ENCODE peak calls at places on chromosomes 13 and 19, in seven cellular contexts. Z, F, T, Y, B, A and R are unnamed samples.

GRCh38 chr13:70938462-70938861 is 830.2 kb upstream of the KLHL1 start:
- DNase-seq in Z (no peak), F (no peak), T (no peak), Y (no peak), B (no peak), A (no peak), R (no peak)

GRCh38 chr19:18789883-18790565 is 1.1 kb downstream of the COMP start:
- DNase-seq in Z (no peak), F (peak), T (no peak), Y (peak), B (no peak), A (peak), R (peak)

GRCh38 chr13:20465218-20465879 is 60.3 kb downstream of the CRYL1 start:
- DNase-seq in Z (no peak), F (no peak), T (no peak), Y (no peak), B (no peak), A (peak), R (no peak)

GRCh38 chr13:29908411-29908810 is 58.0 kb upstream of the UBL3 start:
- DNase-seq in Z (no peak), F (peak), T (no peak), Y (no peak), B (no peak), A (peak), R (no peak)

GRCh38 chr13:26587251-26587650 is 29.8 kb downstream of the WASF3 start:
- DNase-seq in Z (no peak), F (no peak), T (no peak), Y (no peak), B (no peak), A (no peak), R (no peak)

GRCh38 chr19:51060973-51061372 is 3.9 kb downstream of the KLK13 start:
- DNase-seq in Z (no peak), F (no peak), T (no peak), Y (no peak), B (no peak), A (no peak), R (no peak)

GRCh38 chr13:110877737-110878136 is 37.1 kb downstream of the ANKRD10 start:
- DNase-seq in Z (no peak), F (no peak), T (no peak), Y (no peak), B (no peak), A (peak), R (no peak)

GRCh38 chr13:78139765-78140164 is 221.1 kb upstream of the EDNRB start:
- DNase-seq in Z (no peak), F (no peak), T (no peak), Y (no peak), B (no peak), A (no peak), R (no peak)

GRCh38 chr13:44243198-44243852 is 130.3 kb upstream of the SERP2 start:
- DNase-seq in Z (peak), F (peak), T (no peak), Y (peak), B (peak), A (peak), R (no peak)

GRCh38 chr19:43755256-43755801 is 567 bp upstream of the SMG9 start:
- DNase-seq in Z (peak), F (peak), T (peak), Y (peak), B (peak), A (peak), R (peak)

GRCh38 chr13:34721631-34722144 is 220.4 kb upstream of the NBEA start:
- DNase-seq in Z (no peak), F (no peak), T (no peak), Y (no peak), B (no peak), A (no peak), R (no peak)

GRCh38 chr13:29193083-29193482 is 372.9 kb downstream of the MTUS2 start:
- DNase-seq in Z (no peak), F (no peak), T (no peak), Y (no peak), B (no peak), A (no peak), R (no peak)

GRCh38 chr19:38990949-38991697 is 15.6 kb upstream of the FBXO17 start:
- DNase-seq in Z (no peak), F (no peak), T (no peak), Y (no peak), B (no peak), A (peak), R (no peak)

GRCh38 chr13:29561918-29562317 is 33.6 kb downstream of the SLC7A1 start:
- DNase-seq in Z (peak), F (no peak), T (no peak), Y (no peak), B (no peak), A (no peak), R (no peak)

GRCh38 chr13:108496364-108497215 is 132.8 kb upstream of the MYO16 start:
- DNase-seq in Z (no peak), F (peak), T (peak), Y (peak), B (no peak), A (no peak), R (no peak)

GRCh38 chr19:33514885-33515485 is 6.6 kb downstream of the PEPD start:
- DNase-seq in Z (peak), F (peak), T (no peak), Y (peak), B (no peak), A (peak), R (no peak)

GRCh38 chr13:42110410-42111155 is 62.1 kb downstream of the DGKH start:
- DNase-seq in Z (peak), F (peak), T (peak), Y (peak), B (no peak), A (peak), R (no peak)

GRCh38 chr19:30229524-30230174 is 142.5 kb upstream of the ZNF536 start:
- DNase-seq in Z (peak), F (no peak), T (no peak), Y (no peak), B (no peak), A (no peak), R (no peak)

GRCh38 chr19:51686171-51686570 is 7.0 kb upstream of the SPACA6 start:
- DNase-seq in Z (peak), F (no peak), T (no peak), Y (no peak), B (no peak), A (peak), R (no peak)

GRCh38 chr13:26502826-26503225 is 54.7 kb upstream of the WASF3 start:
- DNase-seq in Z (peak), F (peak), T (no peak), Y (peak), B (no peak), A (peak), R (no peak)

GRCh38 chr13:44394649-44395048 is 21.0 kb downstream of the SERP2 start:
- DNase-seq in Z (no peak), F (no peak), T (no peak), Y (no peak), B (no peak), A (no peak), R (no peak)

GRCh38 chr19:45804140-45804958 is 10.8 kb downstream of the RSPH6A start:
- DNase-seq in Z (no peak), F (no peak), T (no peak), Y (no peak), B (no peak), A (no peak), R (peak)

GRCh38 chr13:27524981-27525975 is 74.9 kb upstream of the MTIF3 start:
- DNase-seq in Z (no peak), F (no peak), T (no peak), Y (no peak), B (no peak), A (no peak), R (no peak)

GRCh38 chr13:25848822-25849740 is 202.7 kb downstream of the SHISA2 start:
- DNase-seq in Z (no peak), F (peak), T (no peak), Y (no peak), B (no peak), A (no peak), R (no peak)

GRCh38 chr13:20924758-20925394 is 22.3 kb upstream of the XPO4 start:
- DNase-seq in Z (peak), F (peak), T (peak), Y (peak), B (peak), A (peak), R (no peak)

GRCh38 chr19:5943623-5944022 is 29.6 kb downstream of the CAPS start:
- DNase-seq in Z (peak), F (peak), T (no peak), Y (no peak), B (no peak), A (peak), R (no peak)

GRCh38 chr13:50080158-50080855 is 65.1 kb downstream of the KCNRG start:
- DNase-seq in Z (peak), F (peak), T (peak), Y (peak), B (no peak), A (peak), R (no peak)

GRCh38 chr19:10727599-10728250 is 9.8 kb downstream of the DNM2 start:
- DNase-seq in Z (no peak), F (no peak), T (no peak), Y (no peak), B (no peak), A (peak), R (no peak)

GRCh38 chr19:39765091-39766076 is 13.3 kb upstream of the LEUTX start:
- DNase-seq in Z (peak), F (peak), T (peak), Y (peak), B (no peak), A (peak), R (no peak)

GRCh38 chr13:66323695-66324094 is 906.4 kb downstream of the PCDH9 start:
- DNase-seq in Z (no peak), F (no peak), T (no peak), Y (no peak), B (no peak), A (no peak), R (no peak)

GRCh38 chr19:55146078-55146647 is 2.8 kb downstream of the TNNT1 start:
- DNase-seq in Z (no peak), F (no peak), T (no peak), Y (peak), B (no peak), A (peak), R (no peak)

GRCh38 chr19:50461066-50461875 is 15.0 kb upstream of the EMC10 start:
- DNase-seq in Z (peak), F (peak), T (peak), Y (peak), B (peak), A (peak), R (no peak)

GRCh38 chr13:59493436-59493965 is 670.2 kb downstream of the DIAPH3 start:
- DNase-seq in Z (no peak), F (no peak), T (no peak), Y (peak), B (no peak), A (no peak), R (no peak)

GRCh38 chr19:13764821-13765394 is 586 bp downstream of the MRI1 start:
- DNase-seq in Z (no peak), F (no peak), T (peak), Y (peak), B (no peak), A (peak), R (peak)

GRCh38 chr19:13766095-13766481 is 1.8 kb downstream of the MRI1 start:
- DNase-seq in Z (no peak), F (no peak), T (no peak), Y (no peak), B (no peak), A (no peak), R (no peak)

GRCh38 chr19:13763300-13763699 is 1.0 kb upstream of the MRI1 start:
- DNase-seq in Z (no peak), F (no peak), T (no peak), Y (no peak), B (no peak), A (no peak), R (no peak)

GRCh38 chr19:13764101-13764807 is at the start of gene MRI1:
- DNase-seq in Z (no peak), F (peak), T (peak), Y (peak), B (peak), A (peak), R (peak)

DNA sequence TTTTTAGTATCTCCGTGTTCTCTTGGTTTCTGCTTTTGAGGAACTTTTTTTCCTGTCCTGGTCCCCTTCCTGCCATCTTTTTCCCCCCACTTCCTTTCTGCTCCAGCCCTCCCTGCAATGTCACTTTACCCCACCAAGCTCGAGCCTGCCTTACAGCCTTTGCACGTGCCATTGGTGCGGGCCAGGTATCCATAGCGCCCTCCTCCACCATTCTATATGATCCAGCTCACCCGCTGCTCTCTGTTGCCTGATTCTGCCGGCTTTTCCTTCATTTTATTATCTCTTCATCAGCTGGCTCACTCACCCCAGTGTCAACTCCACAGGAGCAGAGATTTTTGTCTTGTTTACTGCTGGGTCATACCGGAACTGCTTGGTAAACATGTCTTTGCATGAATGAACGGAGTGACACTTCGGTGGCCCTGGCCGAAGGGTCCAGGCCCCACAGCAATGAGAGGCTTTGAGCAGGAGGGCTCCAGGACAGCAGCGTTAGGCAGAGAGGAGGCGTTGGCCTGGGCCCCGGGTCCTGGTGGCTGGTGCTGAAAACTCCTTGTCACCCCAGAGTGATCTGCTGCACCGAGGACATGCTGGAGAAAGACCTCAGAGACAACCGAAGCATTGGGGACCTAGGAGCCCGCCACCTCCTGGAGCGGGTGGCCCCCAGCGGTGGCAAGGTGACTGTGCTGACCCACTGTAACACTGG is 1.2 kb downstream of the MRI1 start:
- DNase-seq in Z (no peak), F (no peak), T (no peak), Y (no peak), B (no peak), A (peak), R (no peak)
- H3K27ac ChIP-seq in Z (no peak), F (no peak), T (peak), Y (peak), B (peak), A (no peak), R (peak)

GRCh38 chr19:48674216-48674809 is 1.5 kb upstream of the NTN5 start:
- DNase-seq in Z (no peak), F (no peak), T (no peak), Y (no peak), B (no peak), A (no peak), R (no peak)
- H3K27ac ChIP-seq in Z (no peak), F (no peak), T (no peak), Y (no peak), B (no peak), A (no peak), R (no peak)

DNA sequence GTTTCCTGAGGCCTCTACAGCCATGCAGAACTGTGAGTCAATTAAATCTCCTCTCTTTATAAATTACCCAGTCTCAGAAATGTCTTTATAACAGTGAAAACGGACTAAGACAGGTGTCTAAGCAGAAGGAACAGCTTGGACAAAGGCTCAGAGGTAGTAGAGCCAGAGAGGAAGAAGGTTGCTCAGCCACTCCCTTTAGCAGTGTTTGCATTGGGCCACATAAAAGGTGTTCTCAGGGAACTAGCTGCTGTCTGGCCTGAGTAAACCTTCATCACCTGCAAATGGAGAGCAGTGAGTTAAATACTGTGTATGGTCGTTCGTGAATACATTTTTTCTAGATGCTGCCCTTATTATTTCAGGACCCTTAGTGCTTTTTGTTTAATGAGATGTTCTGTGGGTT is 383.4 kb downstream of the EFNB2 start:
- DNase-seq in Z (no peak), F (no peak), T (no peak), Y (no peak), B (no peak), A (no peak), R (no peak)
- H3K27ac ChIP-seq in Z (peak), F (peak), T (no peak), Y (no peak), B (peak), A (peak), R (no peak)

GRCh38 chr13:51646041-51646670 is 61.9 kb downstream of the WDFY2 start:
- DNase-seq in Z (no peak), F (no peak), T (peak), Y (peak), B (no peak), A (no peak), R (no peak)

GRCh38 chr13:51644649-51645048 is 60.4 kb downstream of the WDFY2 start:
- DNase-seq in Z (peak), F (peak), T (no peak), Y (no peak), B (no peak), A (peak), R (no peak)

GRCh38 chr13:51645154-51645650 is 60.9 kb downstream of the WDFY2 start:
- DNase-seq in Z (peak), F (peak), T (peak), Y (peak), B (no peak), A (peak), R (no peak)

GRCh38 chr13:51643114-51643881 is 59.0 kb downstream of the WDFY2 start:
- DNase-seq in Z (peak), F (peak), T (no peak), Y (peak), B (no peak), A (peak), R (no peak)

DNA sequence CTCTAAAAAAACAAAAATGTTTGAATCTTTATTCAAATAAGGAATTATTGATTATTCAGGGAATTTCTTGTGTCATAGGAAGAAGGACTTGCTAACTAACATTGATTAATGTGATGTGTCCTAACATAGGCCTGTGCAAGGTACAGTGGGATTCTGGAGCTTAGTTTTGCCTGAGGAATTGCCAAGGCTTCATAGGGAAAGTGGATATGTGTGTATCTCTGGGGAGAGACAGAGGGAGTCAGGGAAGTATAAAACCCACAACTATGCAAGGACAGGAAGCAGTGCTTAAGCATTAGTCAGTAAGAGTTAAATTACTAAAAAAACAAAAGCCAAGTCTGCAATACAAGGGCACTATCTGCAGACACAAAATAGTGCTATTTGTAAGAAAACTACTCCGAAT is 59.6 kb downstream of the WDFY2 start:
- DNase-seq in Z (peak), F (peak), T (no peak), Y (peak), B (no peak), A (peak), R (no peak)
- H3K27ac ChIP-seq in Z (peak), F (peak), T (peak), Y (peak), B (peak), A (peak), R (peak)

GRCh38 chr13:97220151-97220900 is 1.8 kb upstream of the MBNL2 start:
- DNase-seq in Z (no peak), F (no peak), T (no peak), Y (no peak), B (no peak), A (no peak), R (no peak)

GRCh38 chr13:97221989-97222700 is at the start of gene MBNL2:
- DNase-seq in Z (peak), F (peak), T (peak), Y (peak), B (peak), A (peak), R (peak)

GRCh38 chr13:97221491-97221890 is 642 bp upstream of the MBNL2 start:
- DNase-seq in Z (no peak), F (no peak), T (no peak), Y (no peak), B (no peak), A (no peak), R (no peak)

GRCh38 chr13:97219226-97219625 is 2.9 kb upstream of the MBNL2 start:
- DNase-seq in Z (no peak), F (no peak), T (no peak), Y (no peak), B (no peak), A (no peak), R (no peak)

GRCh38 chr13:97221046-97221445 is 1.1 kb upstream of the MBNL2 start:
- DNase-seq in Z (no peak), F (no peak), T (no peak), Y (no peak), B (no peak), A (no peak), R (no peak)
- H3K27ac ChIP-seq in Z (no peak), F (no peak), T (no peak), Y (peak), B (peak), A (no peak), R (no peak)